ENCODE peak calls at places on chromosomes 11 and 22, in six cellular contexts. U is lower leg skin, B is stomach, P is breast epithelium, G is gastrocnemius medialis, X is body of pancreas. R is an unnamed sample.

GRCh38 chr11:78647986-78648875 is 73.6 kb upstream of the NARS2 start:
- DNase-seq in P (no peak), U (no peak), B (no peak), G (no peak), X (no peak), R (no peak)

GRCh38 chr11:66936326-66936725 is 21.9 kb downstream of the PC start:
- DNase-seq in X (no peak), B (no peak), P (no peak), G (no peak), U (no peak), R (no peak)

GRCh38 chr11:72951193-72951592 is 137.0 kb downstream of the ATG16L2 start:
- DNase-seq in B (no peak), X (no peak), G (no peak), P (no peak), U (no peak), R (no peak)

GRCh38 chr11:5937868-5938602 is 4.0 kb upstream of the OR56A3 start:
- DNase-seq in P (no peak), X (no peak), B (no peak), U (no peak), G (no peak), R (no peak)

GRCh38 chr22:49705631-49706352 is 121.9 kb downstream of the BRD1 start:
- DNase-seq in G (no peak), B (no peak), U (no peak), P (no peak), X (no peak), R (no peak)

GRCh38 chr11:20274031-20274430 is 89.5 kb upstream of the HTATIP2 start:
- DNase-seq in U (no peak), P (no peak), G (no peak), B (no peak), X (no peak), R (no peak)

GRCh38 chr11:73478737-73479347 is 102.6 kb downstream of the RELT start:
- DNase-seq in U (no peak), P (no peak), X (peak), G (no peak), B (no peak), R (no peak)

GRCh38 chr11:78131956-78132355 is 7.5 kb downstream of the ALG8 start:
- DNase-seq in B (no peak), G (no peak), U (no peak), X (no peak), P (no peak), R (no peak)

GRCh38 chr11:66864924-66865697 is 8.2 kb downstream of the LRFN4 start:
- DNase-seq in X (no peak), U (no peak), B (no peak), G (no peak), P (no peak), R (no peak)

GRCh38 chr11:10998674-10999073 is 140.8 kb upstream of the ZBED5 start:
- DNase-seq in G (no peak), U (no peak), B (no peak), P (no peak), X (no peak), R (no peak)

GRCh38 chr22:29979645-29980303 is 96.8 kb downstream of the MTMR3 start:
- DNase-seq in P (no peak), U (no peak), B (no peak), X (no peak), G (no peak), R (no peak)

GRCh38 chr11:32023370-32023964 is 67.4 kb upstream of the RCN1 start:
- DNase-seq in X (no peak), P (no peak), G (no peak), U (no peak), B (no peak), R (no peak)

GRCh38 chr11:27934830-27935145 is 173.2 kb downstream of the KIF18A start:
- DNase-seq in G (no peak), P (no peak), U (no peak), B (no peak), X (no peak), R (no peak)

GRCh38 chr11:85540635-85541034 is 86.5 kb downstream of the DLG2 start:
- DNase-seq in P (no peak), U (no peak), X (no peak), B (no peak), G (no peak), R (no peak)

GRCh38 chr11:87236368-87236767 is 198.6 kb downstream of the TMEM135 start:
- DNase-seq in G (no peak), X (no peak), P (no peak), B (no peak), U (no peak), R (no peak)

DNA sequence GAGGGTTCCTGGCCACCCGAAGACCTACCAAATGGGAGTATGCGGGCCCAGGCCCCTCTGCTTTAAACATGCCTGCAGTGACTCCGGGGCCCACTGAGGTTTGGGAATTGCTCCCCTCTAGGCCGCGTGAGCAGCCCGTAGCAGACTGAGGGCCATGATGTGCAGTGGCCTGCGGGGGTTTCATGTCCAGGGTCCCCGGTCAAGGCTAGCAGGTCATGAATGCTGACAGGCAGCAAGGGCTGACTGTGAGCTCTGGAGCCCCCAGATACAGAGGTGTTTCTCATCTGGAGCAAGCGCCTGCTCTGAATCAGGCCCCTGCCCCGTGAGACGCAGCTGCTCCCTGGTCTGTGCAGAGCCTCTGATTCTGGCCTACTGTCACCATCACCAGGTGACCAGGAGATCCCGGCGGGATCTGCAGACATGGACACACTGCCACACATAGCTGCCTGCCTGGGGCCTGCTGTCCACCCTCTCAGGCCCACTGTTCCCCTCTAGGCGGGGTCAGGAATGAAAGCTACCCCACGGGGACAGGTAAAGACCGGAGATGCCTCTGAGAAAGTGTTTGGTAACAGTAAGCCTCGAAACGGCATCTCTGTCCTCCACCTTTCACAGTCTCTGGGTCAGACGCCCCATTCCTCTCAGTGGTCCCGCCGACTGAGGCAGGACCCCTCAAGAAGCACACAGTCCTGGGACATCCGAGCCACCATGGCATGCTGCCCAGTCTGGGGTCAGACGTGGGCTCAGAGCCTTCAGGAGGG is 73.3 kb downstream of the PARVB start:
- DNase-seq in B (no peak), G (no peak), U (no peak), P (no peak), X (no peak), R (no peak)
- TF ChIP-seq POLR2A in B (no peak), G (no peak), U (no peak), P (no peak), X (no peak), R (no peak)

GRCh38 chr11:12137005-12137690 is 26.8 kb downstream of the MICAL2 start:
- DNase-seq in P (peak), U (peak), G (no peak), B (peak), X (no peak), R (no peak)
- TF ChIP-seq POLR2A in P (no peak), U (no peak), G (no peak), B (no peak), X (no peak), R (no peak)

GRCh38 chr11:120147950-120148270 is 10.0 kb upstream of the TRIM29 start:
- DNase-seq in G (no peak), B (no peak), U (peak), X (no peak), P (no peak), R (no peak)
- TF ChIP-seq POLR2A in G (no peak), B (no peak), U (no peak), X (no peak), P (no peak), R (no peak)

GRCh38 chr11:99571094-99571493 is 550.3 kb downstream of the CNTN5 start:
- DNase-seq in G (no peak), U (no peak), P (no peak), B (no peak), X (no peak), R (no peak)

GRCh38 chr11:99568808-99569207 is 548.1 kb downstream of the CNTN5 start:
- DNase-seq in X (no peak), G (no peak), B (no peak), U (no peak), P (no peak), R (no peak)

DNA sequence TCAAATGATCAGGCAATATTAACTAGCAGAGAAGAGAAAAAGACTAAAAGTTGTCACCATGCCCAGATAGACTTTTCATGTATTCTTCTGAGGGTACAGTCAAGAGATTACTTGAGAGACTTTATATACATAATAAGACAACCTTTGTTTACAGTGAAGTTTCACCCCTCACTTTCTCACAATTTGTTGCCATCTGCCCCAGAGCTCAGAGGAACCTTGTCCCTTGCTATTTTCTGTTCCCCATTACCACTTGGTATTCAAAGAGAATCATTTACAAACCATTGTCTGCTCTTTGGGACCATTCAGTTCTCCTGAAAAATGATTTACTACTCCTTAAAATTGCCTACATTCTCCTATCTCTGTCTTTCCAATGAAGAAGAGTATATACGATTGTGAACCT is 544.6 kb downstream of the CNTN5 start:
- DNase-seq in P (no peak), B (no peak), X (no peak), U (no peak), G (no peak), R (no peak)
- TF ChIP-seq POLR2A in P (no peak), B (no peak), X (no peak), U (no peak), G (no peak), R (no peak)

DNA sequence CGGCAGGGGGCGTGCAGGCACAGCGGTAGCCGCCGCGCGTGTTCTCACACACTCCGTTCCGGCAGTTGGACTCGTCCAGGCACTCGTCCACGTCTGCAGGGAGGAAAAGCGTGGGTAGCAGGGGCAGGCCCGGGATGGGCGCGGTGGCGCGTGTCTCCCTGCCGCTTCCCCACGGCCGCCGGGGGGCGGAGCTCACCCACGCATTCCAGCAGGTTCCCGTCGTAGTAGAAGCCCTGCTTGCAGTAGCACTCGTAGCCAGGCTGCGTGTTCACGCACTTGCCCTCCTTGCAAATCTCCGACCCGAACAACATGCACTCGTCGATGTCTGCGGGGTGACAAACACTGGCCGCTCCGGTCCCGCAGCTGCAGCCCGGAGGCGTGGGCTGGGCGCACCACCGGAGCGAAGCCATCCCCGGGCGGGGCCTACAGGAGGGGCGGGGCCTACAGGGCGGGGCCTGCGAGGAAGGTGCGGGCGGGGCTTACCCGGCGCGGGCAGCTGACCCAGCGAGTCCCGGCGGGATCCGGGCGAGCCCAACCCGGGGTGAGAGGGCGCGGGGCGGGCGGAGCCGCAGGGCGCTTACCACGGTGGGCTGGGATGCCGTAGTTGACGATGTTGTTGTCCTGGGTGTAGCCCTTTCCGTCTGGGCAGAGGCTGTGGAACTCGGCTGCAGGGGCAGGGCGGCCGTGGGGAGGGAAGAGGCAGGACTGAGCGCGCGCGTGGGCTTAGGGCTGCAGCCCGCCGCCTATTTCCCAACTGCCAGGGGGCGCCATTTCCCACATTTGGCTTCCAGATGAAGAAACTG is 15.6 kb downstream of the SCYL1 start:
- DNase-seq in P (peak), U (peak), G (peak), X (peak), B (peak), R (peak)
- TF ChIP-seq POLR2A in P (no peak), U (no peak), G (peak), X (no peak), B (no peak), R (peak)